ENCODE peak calls at places on chromosomes 5 and 9, in nine cellular contexts. R, Y, D, Q, M, X, G, T and B are unnamed samples.

GRCh38 chr9:130196643-130197042 is 24.4 kb downstream of the NCS1 start:
- DNase-seq in G (no peak), T (no peak), D (no peak), M (no peak), X (no peak), Q (no peak), Y (no peak), R (no peak), B (no peak)

GRCh38 chr5:173893192-173893561 is 5.0 kb downstream of the CPEB4 start:
- DNase-seq in X (no peak), Y (no peak), M (no peak), D (no peak), R (no peak), G (no peak), Q (no peak), T (no peak), B (no peak)

GRCh38 chr9:15635752-15636151 is 82.9 kb downstream of the CCDC171 start:
- DNase-seq in M (no peak), T (no peak), Q (no peak), R (no peak), G (no peak), X (no peak), Y (no peak), D (no peak), B (no peak)

GRCh38 chr5:172778223-172778814 is 7.3 kb upstream of the DUSP1 start:
- DNase-seq in D (no peak), R (no peak), M (peak), Q (no peak), Y (no peak), G (no peak), T (no peak), X (no peak), B (peak)

GRCh38 chr5:143888912-143889311 is 77.0 kb downstream of the HMHB1 start:
- DNase-seq in X (no peak), Q (no peak), D (no peak), T (no peak), M (no peak), G (no peak), R (no peak), Y (no peak), B (no peak)

GRCh38 chr9:114591206-114591853 is 3.8 kb downstream of the ATP6V1G1 start:
- DNase-seq in Y (no peak), G (no peak), M (no peak), Q (no peak), X (no peak), T (no peak), D (no peak), R (no peak), B (peak)

GRCh38 chr9:117273612-117274011 is 141.2 kb downstream of the ASTN2 start:
- DNase-seq in M (no peak), T (no peak), X (no peak), R (no peak), Y (no peak), D (no peak), Q (no peak), G (no peak), B (no peak)

GRCh38 chr5:6484899-6485298 is 36.2 kb downstream of the UBE2QL1 start:
- DNase-seq in T (no peak), G (no peak), Y (no peak), D (no peak), Q (no peak), R (no peak), X (no peak), M (no peak), B (no peak)

GRCh38 chr9:37377688-37378612 is 44.5 kb upstream of the GRHPR start:
- DNase-seq in D (no peak), M (no peak), T (no peak), R (no peak), Q (no peak), Y (no peak), G (no peak), X (no peak), B (no peak)

GRCh38 chr5:142527664-142528295 is 158.1 kb downstream of the FGF1 start:
- DNase-seq in D (no peak), Q (no peak), X (no peak), G (no peak), T (no peak), M (no peak), R (no peak), Y (no peak), B (no peak)

GRCh38 chr9:35035851-35036701 is 36.3 kb downstream of the VCP start:
- DNase-seq in G (peak), D (no peak), T (no peak), R (peak), X (peak), M (no peak), Y (no peak), Q (peak), B (peak)

GRCh38 chr9:131927092-131927491 is 152.6 kb downstream of the MED27 start:
- DNase-seq in M (no peak), D (no peak), R (no peak), T (no peak), Q (no peak), G (no peak), X (no peak), Y (no peak), B (no peak)

GRCh38 chr5:64221911-64222310 is 56.3 kb downstream of the RNF180 start:
- DNase-seq in Y (no peak), Q (no peak), D (no peak), X (no peak), M (no peak), G (no peak), R (no peak), T (no peak), B (no peak)

GRCh38 chr9:124673063-124673462 is 98.0 kb downstream of the NR6A1 start:
- DNase-seq in Y (no peak), G (no peak), D (no peak), Q (no peak), R (no peak), T (no peak), X (no peak), M (no peak), B (no peak)

GRCh38 chr9:134689320-134690181 is 47.9 kb downstream of the COL5A1 start:
- DNase-seq in D (no peak), T (peak), R (peak), Q (peak), Y (peak), G (peak), M (no peak), X (no peak), B (peak)

GRCh38 chr9:137502008-137502913 is 43.1 kb upstream of the NSMF start:
- DNase-seq in R (no peak), D (no peak), Q (no peak), T (no peak), X (no peak), M (peak), G (no peak), Y (peak), B (no peak)

GRCh38 chr5:133147815-133148634 is 96.2 kb downstream of the HSPA4 start:
- DNase-seq in G (no peak), Y (no peak), M (no peak), X (no peak), T (no peak), D (no peak), Q (no peak), R (no peak), B (peak)

GRCh38 chr5:61824396-61824795 is 481.6 kb upstream of the KIF2A start:
- DNase-seq in X (no peak), Q (no peak), R (no peak), M (no peak), D (no peak), Y (no peak), G (no peak), T (no peak), B (no peak)

GRCh38 chr9:456365-456764 is 241.7 kb downstream of the DOCK8 start:
- DNase-seq in X (no peak), Q (peak), R (no peak), D (no peak), G (no peak), M (no peak), T (no peak), Y (no peak), B (no peak)

GRCh38 chr5:165321912-165322311 is 1816.5 kb downstream of the MAT2B start:
- DNase-seq in Q (no peak), M (peak), T (no peak), X (no peak), G (no peak), D (no peak), Y (no peak), R (no peak), B (peak)

GRCh38 chr5:167049043-167049663 is 1242.3 kb upstream of the WWC1 start:
- DNase-seq in M (no peak), R (no peak), D (no peak), G (no peak), X (no peak), Y (peak), T (no peak), Q (no peak), B (peak)